ENCODE peak calls at places on chromosome 12, in eight cellular contexts. Q, F, C, A, V, Y, U and L are unnamed samples.

GRCh38 chr12:124053855-124054254 is 80.8 kb downstream of the ZNF664 start:
- DNase-seq in C (peak; percentile 62), V (peak; percentile 52), F (peak; percentile 12), A (no peak), Y (no peak), U (peak; percentile 92), Q (peak; percentile 57), L (peak; percentile 87)

GRCh38 chr12:107884769-107885694 is 110.5 kb downstream of the ASCL4 start:
- DNase-seq in U (peak; percentile 54), A (peak; percentile 4), V (no peak), Q (peak; percentile 68), C (peak; percentile 67), Y (peak; percentile 46), F (peak; percentile 41), L (peak; percentile 87)

GRCh38 chr12:65926119-65927004 is 102.1 kb downstream of the HMGA2 start:
- DNase-seq in Y (no peak), U (no peak), F (no peak), A (no peak), C (no peak), Q (no peak), V (no peak), L (peak; percentile 26)

GRCh38 chr12:19223695-19224094 is 94.2 kb downstream of the PLEKHA5 start:
- DNase-seq in U (no peak), Y (no peak), V (no peak), A (no peak), F (no peak), Q (no peak), C (no peak), L (no peak)

GRCh38 chr12:92457458-92458195 is 245.2 kb upstream of the PLEKHG7 start:
- DNase-seq in V (no peak), A (no peak), U (no peak), F (no peak), Y (no peak), C (no peak), Q (no peak), L (no peak)

GRCh38 chr12:96850676-96851075 is 56.4 kb upstream of the NEDD1 start:
- DNase-seq in C (no peak), A (no peak), U (no peak), F (no peak), V (no peak), Q (no peak), Y (no peak), L (no peak)

GRCh38 chr12:2683283-2684025 is 111.3 kb upstream of the FKBP4 start:
- DNase-seq in V (no peak), Q (no peak), Y (no peak), C (no peak), U (no peak), A (no peak), F (no peak), L (no peak)

GRCh38 chr12:85179680-85180300 is 100.2 kb upstream of the ALX1 start:
- DNase-seq in U (peak; percentile 95), Y (no peak), A (no peak), Q (no peak), C (no peak), F (no peak), V (no peak), L (no peak)

GRCh38 chr12:108570743-108571603 is 8.6 kb downstream of the ISCU start:
- DNase-seq in V (no peak), A (no peak), Y (no peak), U (peak; percentile 39), F (peak; percentile 28), Q (peak; percentile 77), C (no peak), L (no peak)

DNA sequence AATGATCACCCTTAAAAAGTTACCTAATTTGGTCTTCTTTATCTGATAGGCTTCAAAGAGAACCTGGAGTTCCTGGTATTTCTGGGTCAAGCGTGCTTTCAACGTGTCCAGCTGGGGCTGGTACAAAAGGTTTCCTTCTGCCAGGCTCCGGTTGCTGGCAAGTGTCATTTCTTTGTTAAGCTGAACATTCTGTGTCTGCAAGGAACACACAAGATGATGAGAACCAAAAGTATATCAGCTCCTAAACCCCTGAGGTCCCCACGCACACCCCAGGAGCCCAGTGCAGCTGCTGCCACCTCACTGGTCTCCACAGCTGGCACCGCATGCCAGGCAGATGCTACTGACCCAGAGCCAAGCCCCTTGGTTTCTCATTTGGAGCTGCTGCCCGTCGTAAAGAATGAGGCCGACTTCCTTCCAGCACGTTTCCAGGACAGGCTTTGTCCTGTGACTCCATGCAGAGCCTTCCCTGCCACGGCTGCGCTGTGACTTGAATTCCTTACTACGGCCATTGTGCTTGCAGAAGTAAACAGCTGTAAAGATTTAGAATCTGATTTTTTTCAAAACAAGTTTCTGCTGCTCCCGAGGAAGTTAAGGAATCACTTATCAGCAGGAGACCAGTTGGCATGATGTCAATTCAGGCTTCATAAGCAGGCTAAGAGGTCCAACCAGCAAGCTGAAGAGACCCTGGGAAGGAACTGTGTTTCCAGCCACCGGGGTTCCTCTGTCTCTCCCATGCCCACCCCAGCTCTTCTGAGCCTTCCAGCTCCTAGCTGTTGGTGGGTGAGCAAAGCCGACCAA is 24.9 kb downstream of the VPS37B start:
- DNase-seq in F (no peak), C (peak; percentile 73), U (peak; percentile 87), A (no peak), V (no peak), Q (no peak), Y (peak; percentile 64), L (peak; percentile 70)
- H3K4me3 ChIP-seq in F (no peak overlapping the region), C (peak overlapping the region; percentile 18), U (peak overlapping the region; percentile 25), A (peak overlapping the region; percentile 43), V (no peak overlapping the region), Q (peak overlapping the region; percentile 52), Y (no peak overlapping the region), L (no peak overlapping the region)

DNA sequence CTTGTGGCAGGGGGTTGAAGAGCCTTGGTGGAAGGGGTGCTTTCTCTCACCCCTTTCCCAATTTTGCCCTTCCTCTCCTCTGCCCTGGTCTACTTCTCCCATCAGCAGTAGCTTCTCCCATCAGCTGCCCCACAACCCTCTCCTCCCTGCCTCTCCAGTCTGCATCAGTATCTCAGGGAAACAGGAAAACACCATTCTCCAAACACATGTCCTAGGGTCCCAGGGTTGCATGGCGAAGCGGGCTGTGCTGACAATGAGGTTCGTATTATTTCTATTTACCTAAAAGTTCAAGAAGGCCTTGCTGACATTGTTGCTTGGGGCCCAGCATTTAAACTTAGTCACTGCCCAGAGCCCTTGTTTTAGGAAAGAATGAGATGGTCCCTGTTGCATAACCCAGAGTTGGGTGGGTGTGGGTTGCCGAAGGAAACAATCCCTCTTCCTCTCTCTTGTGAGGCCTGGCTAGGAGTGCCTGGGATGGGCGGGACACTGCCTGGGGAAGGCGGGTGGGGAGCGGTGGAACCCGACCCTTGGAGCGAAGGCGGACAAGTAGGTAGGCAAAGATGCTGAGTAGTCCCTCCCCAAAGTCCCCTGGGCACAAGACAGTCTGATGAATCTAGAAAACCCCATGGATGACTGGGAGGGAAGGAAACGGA is 1.3 kb upstream of the IGFBP6 start:
- DNase-seq in A (peak; percentile 74), Q (no peak), C (peak; percentile 28), V (peak; percentile 86), U (no peak), Y (no peak), F (no peak), L (no peak)
- H3K4me3 ChIP-seq in A (peak overlapping the region; percentile 76), Q (no peak overlapping the region), C (peak overlapping the region; percentile 51), V (peak overlapping the region; percentile 80), U (no peak overlapping the region), Y (no peak overlapping the region), F (peak overlapping the region; percentile 58), L (no peak overlapping the region)

DNA sequence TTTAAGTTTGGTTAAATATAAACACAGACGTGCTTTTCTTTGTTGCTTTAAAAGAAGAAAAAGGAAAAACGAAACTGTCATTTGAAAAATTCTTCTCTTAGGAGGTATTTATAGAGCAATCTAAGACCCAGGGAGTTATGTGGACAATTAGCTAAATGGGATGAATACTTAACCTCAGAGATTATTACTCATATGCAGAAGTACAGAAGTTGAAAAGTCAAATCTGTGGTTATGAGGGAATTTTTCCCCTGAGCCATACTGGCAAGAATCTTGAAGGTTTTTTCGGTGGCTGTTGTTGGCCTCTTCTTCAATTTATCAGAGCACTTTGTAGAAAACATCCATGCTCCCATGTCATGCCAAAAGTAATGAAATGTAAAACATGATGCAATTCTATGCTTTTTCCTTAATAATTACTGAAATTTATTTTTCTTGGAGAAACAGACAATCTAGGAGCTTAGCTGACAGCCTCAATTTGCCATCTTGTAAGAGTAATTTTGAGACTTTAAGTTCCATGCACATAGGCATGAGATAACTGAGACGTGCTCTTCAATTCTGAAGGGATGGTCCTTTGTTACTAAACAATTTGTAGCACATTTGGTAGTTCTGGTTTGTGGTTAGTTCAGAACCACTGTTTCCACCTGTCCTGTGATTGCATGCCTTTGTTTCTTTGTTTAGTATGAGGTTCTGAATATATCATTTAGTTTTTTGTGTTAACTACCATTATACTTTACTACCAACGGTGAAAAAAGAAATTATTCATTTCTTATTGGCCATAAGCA is 126.6 kb downstream of the BCAT1 start:
- DNase-seq in V (no peak), F (no peak), Y (no peak), Q (peak; percentile 74), C (no peak), A (peak; percentile 60), U (no peak), L (no peak)
- H3K4me3 ChIP-seq in V (no peak overlapping the region), F (no peak overlapping the region), Y (no peak overlapping the region), Q (no peak overlapping the region), C (no peak overlapping the region), A (no peak overlapping the region), U (no peak overlapping the region), L (no peak overlapping the region)

GRCh38 chr12:71694099-71694820 is 8.4 kb downstream of the TMEM19 start:
- DNase-seq in U (no peak), F (no peak), Q (peak; percentile 76), Y (no peak), V (no peak), A (no peak), C (no peak), L (no peak)
- H3K4me3 ChIP-seq in U (no peak overlapping the region), F (no peak overlapping the region), Q (peak overlapping the region; percentile 26), Y (no peak overlapping the region), V (no peak overlapping the region), A (no peak overlapping the region), C (no peak overlapping the region), L (no peak overlapping the region)

GRCh38 chr12:102480401-102480800 is at the start of gene IGF1:
- DNase-seq in C (no peak), U (peak; percentile 82), Q (no peak), A (no peak), V (no peak), Y (no peak), F (no peak), L (peak; percentile 41)
- H3K4me3 ChIP-seq in C (peak within 1 kb of the TSS; percentile 13), U (no peak within 1 kb of the TSS), Q (no peak within 1 kb of the TSS), A (no peak within 1 kb of the TSS), V (peak within 1 kb of the TSS; percentile 23), Y (no peak within 1 kb of the TSS), F (no peak within 1 kb of the TSS), L (peak within 1 kb of the TSS; percentile 11)

GRCh38 chr12:53365245-53365904 is 14.6 kb upstream of the SP1 start:
- DNase-seq in A (no peak), F (no peak), Q (no peak), Y (no peak), C (no peak), U (no peak), V (no peak), L (no peak)
- H3K4me3 ChIP-seq in A (no peak overlapping the region), F (no peak overlapping the region), Q (no peak overlapping the region), Y (no peak overlapping the region), C (no peak overlapping the region), U (no peak overlapping the region), V (no peak overlapping the region), L (no peak overlapping the region)